ENCODE peak calls at places on chromosomes 6 and 20, in seven cellular contexts. One of them, this sample, is unnamed.

GRCh38 chr6:52571099-52571755 is 5.6 kb downstream of the TRAM2 start:
- DNase-seq in stomach: no peak
- DNase-seq in heart left ventricle: no peak
- DNase-seq in A549: no peak
- DNase-seq in prostate gland: no peak
- DNase-seq in tibial nerve: no peak
- DNase-seq in adrenal gland: no peak
- DNase-seq in this sample: no peak

GRCh38 chr6:163729127-163729872 is 314.8 kb downstream of the QKI start:
- DNase-seq in stomach: no peak
- DNase-seq in heart left ventricle: no peak
- DNase-seq in A549: no peak
- DNase-seq in prostate gland: no peak
- DNase-seq in tibial nerve: no peak
- DNase-seq in adrenal gland: no peak
- DNase-seq in this sample: no peak

GRCh38 chr6:107977283-107977682 is 19.3 kb upstream of the SEC63 start:
- DNase-seq in stomach: no peak
- DNase-seq in heart left ventricle: no peak
- DNase-seq in A549: no peak
- DNase-seq in prostate gland: no peak
- DNase-seq in tibial nerve: no peak
- DNase-seq in adrenal gland: no peak
- DNase-seq in this sample: no peak

GRCh38 chr6:66558189-66558588 is 851.2 kb upstream of the EYS start:
- DNase-seq in stomach: no peak
- DNase-seq in heart left ventricle: no peak
- DNase-seq in A549: no peak
- DNase-seq in prostate gland: no peak
- DNase-seq in tibial nerve: no peak
- DNase-seq in adrenal gland: no peak
- DNase-seq in this sample: peak

GRCh38 chr20:57686931-57687652 is 22.7 kb downstream of the PMEPA1 start:
- DNase-seq in stomach: peak
- DNase-seq in heart left ventricle: no peak
- DNase-seq in A549: no peak
- DNase-seq in prostate gland: no peak
- DNase-seq in tibial nerve: no peak
- DNase-seq in adrenal gland: no peak
- DNase-seq in this sample: no peak

GRCh38 chr20:63519765-63520593 is 586 bp upstream of the PPDPF start:
- DNase-seq in stomach: no peak
- DNase-seq in heart left ventricle: peak
- DNase-seq in A549: peak
- DNase-seq in prostate gland: peak
- DNase-seq in tibial nerve: no peak
- DNase-seq in adrenal gland: no peak
- DNase-seq in this sample: peak

GRCh38 chr6:165606740-165607008 is 56.4 kb downstream of the PDE10A start:
- DNase-seq in stomach: no peak
- DNase-seq in heart left ventricle: no peak
- DNase-seq in A549: no peak
- DNase-seq in prostate gland: no peak
- DNase-seq in tibial nerve: no peak
- DNase-seq in adrenal gland: no peak
- DNase-seq in this sample: no peak

GRCh38 chr6:105883966-105884365 is 202.2 kb upstream of the PRDM1 start:
- DNase-seq in stomach: no peak
- DNase-seq in heart left ventricle: no peak
- DNase-seq in A549: no peak
- DNase-seq in prostate gland: no peak
- DNase-seq in tibial nerve: no peak
- DNase-seq in adrenal gland: no peak
- DNase-seq in this sample: no peak

GRCh38 chr6:35568967-35569606 is 56.4 kb upstream of the TULP1 start:
- DNase-seq in stomach: peak
- DNase-seq in heart left ventricle: peak
- DNase-seq in A549: no peak
- DNase-seq in prostate gland: no peak
- DNase-seq in tibial nerve: peak
- DNase-seq in adrenal gland: peak
- DNase-seq in this sample: no peak
- TF ChIP-seq POLR2A in stomach: no peak
- TF ChIP-seq POLR2A in heart left ventricle: no peak
- TF ChIP-seq POLR2A in A549: no peak
- TF ChIP-seq POLR2A in prostate gland: no peak
- TF ChIP-seq POLR2A in tibial nerve: no peak
- TF ChIP-seq POLR2A in adrenal gland: no peak
- TF ChIP-seq POLR2A in this sample: no peak

GRCh38 chr6:190596-191395 is 101.5 kb upstream of the DUSP22 start:
- DNase-seq in stomach: no peak
- DNase-seq in heart left ventricle: no peak
- DNase-seq in A549: no peak
- DNase-seq in prostate gland: no peak
- DNase-seq in tibial nerve: no peak
- DNase-seq in adrenal gland: no peak
- DNase-seq in this sample: no peak
- TF ChIP-seq POLR2A in stomach: no peak
- TF ChIP-seq POLR2A in heart left ventricle: no peak
- TF ChIP-seq POLR2A in A549: no peak
- TF ChIP-seq POLR2A in prostate gland: no peak
- TF ChIP-seq POLR2A in tibial nerve: no peak
- TF ChIP-seq POLR2A in adrenal gland: no peak
- TF ChIP-seq POLR2A in this sample: no peak

GRCh38 chr6:1590580-1590979 is 19.1 kb upstream of the FOXC1 start:
- DNase-seq in stomach: no peak
- DNase-seq in heart left ventricle: no peak
- DNase-seq in A549: no peak
- DNase-seq in prostate gland: no peak
- DNase-seq in tibial nerve: no peak
- DNase-seq in adrenal gland: no peak
- DNase-seq in this sample: no peak

GRCh38 chr6:1589208-1589607 is 20.5 kb upstream of the FOXC1 start:
- DNase-seq in stomach: no peak
- DNase-seq in heart left ventricle: no peak
- DNase-seq in A549: no peak
- DNase-seq in prostate gland: no peak
- DNase-seq in tibial nerve: no peak
- DNase-seq in adrenal gland: no peak
- DNase-seq in this sample: no peak

GRCh38 chr6:1591926-1592325 is 17.8 kb upstream of the FOXC1 start:
- DNase-seq in stomach: no peak
- DNase-seq in heart left ventricle: no peak
- DNase-seq in A549: no peak
- DNase-seq in prostate gland: no peak
- DNase-seq in tibial nerve: no peak
- DNase-seq in adrenal gland: no peak
- DNase-seq in this sample: no peak

GRCh38 chr6:1592852-1593251 is 16.9 kb upstream of the FOXC1 start:
- DNase-seq in stomach: no peak
- DNase-seq in heart left ventricle: no peak
- DNase-seq in A549: no peak
- DNase-seq in prostate gland: no peak
- DNase-seq in tibial nerve: no peak
- DNase-seq in adrenal gland: no peak
- DNase-seq in this sample: no peak

DNA sequence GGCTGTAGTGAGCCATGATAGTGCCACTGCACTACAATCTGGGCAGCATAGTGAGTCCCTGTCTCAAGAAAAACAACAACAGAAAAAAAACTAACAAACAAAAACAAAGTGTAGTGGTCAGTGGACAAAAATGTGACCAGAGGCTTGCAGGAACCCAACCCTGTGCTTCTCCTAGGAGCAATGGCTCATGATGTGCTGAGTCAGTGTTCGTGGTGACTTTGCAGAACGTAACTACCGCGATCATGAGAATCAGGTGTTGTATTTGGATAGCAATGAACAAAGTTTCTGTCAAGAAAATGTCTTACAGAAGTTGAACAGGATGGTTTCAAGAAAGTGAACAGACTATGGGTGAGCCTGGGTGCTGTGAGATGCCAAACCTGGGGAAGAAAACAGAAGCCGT is 18.5 kb upstream of the FOXC1 start:
- DNase-seq in stomach: no peak
- DNase-seq in heart left ventricle: no peak
- DNase-seq in A549: no peak
- DNase-seq in prostate gland: no peak
- DNase-seq in tibial nerve: no peak
- DNase-seq in adrenal gland: no peak
- DNase-seq in this sample: no peak
- TF ChIP-seq POLR2A in stomach: no peak
- TF ChIP-seq POLR2A in heart left ventricle: no peak
- TF ChIP-seq POLR2A in A549: no peak
- TF ChIP-seq POLR2A in prostate gland: no peak
- TF ChIP-seq POLR2A in tibial nerve: no peak
- TF ChIP-seq POLR2A in adrenal gland: no peak
- TF ChIP-seq POLR2A in this sample: no peak

GRCh38 chr6:34418367-34418766 is 7.5 kb downstream of the RPS10 start:
- DNase-seq in stomach: no peak
- DNase-seq in heart left ventricle: no peak
- DNase-seq in A549: no peak
- DNase-seq in prostate gland: no peak
- DNase-seq in tibial nerve: no peak
- DNase-seq in adrenal gland: no peak
- DNase-seq in this sample: no peak

GRCh38 chr6:34412054-34412453 is 13.8 kb downstream of the RPS10 start:
- DNase-seq in stomach: no peak
- DNase-seq in heart left ventricle: no peak
- DNase-seq in A549: no peak
- DNase-seq in prostate gland: no peak
- DNase-seq in tibial nerve: no peak
- DNase-seq in adrenal gland: no peak
- DNase-seq in this sample: no peak

GRCh38 chr6:34412643-34413214 is 13.1 kb downstream of the RPS10 start:
- DNase-seq in stomach: no peak
- DNase-seq in heart left ventricle: no peak
- DNase-seq in A549: no peak
- DNase-seq in prostate gland: no peak
- DNase-seq in tibial nerve: no peak
- DNase-seq in adrenal gland: no peak
- DNase-seq in this sample: no peak

GRCh38 chr6:34416877-34417371 is 8.9 kb downstream of the RPS10 start:
- DNase-seq in stomach: no peak
- DNase-seq in heart left ventricle: no peak
- DNase-seq in A549: no peak
- DNase-seq in prostate gland: no peak
- DNase-seq in tibial nerve: no peak
- DNase-seq in adrenal gland: no peak
- DNase-seq in this sample: no peak

GRCh38 chr6:34414999-34415858 is 10.6 kb downstream of the RPS10 start:
- DNase-seq in stomach: peak
- DNase-seq in heart left ventricle: no peak
- DNase-seq in A549: no peak
- DNase-seq in prostate gland: peak
- DNase-seq in tibial nerve: peak
- DNase-seq in adrenal gland: peak
- DNase-seq in this sample: no peak
- TF ChIP-seq POLR2A in stomach: no peak
- TF ChIP-seq POLR2A in heart left ventricle: no peak
- TF ChIP-seq POLR2A in A549: no peak
- TF ChIP-seq POLR2A in prostate gland: no peak
- TF ChIP-seq POLR2A in tibial nerve: no peak
- TF ChIP-seq POLR2A in adrenal gland: no peak
- TF ChIP-seq POLR2A in this sample: no peak

GRCh38 chr6:20319520-20320357 is 81.9 kb upstream of the E2F3 start:
- DNase-seq in stomach: peak
- DNase-seq in heart left ventricle: peak
- DNase-seq in A549: no peak
- DNase-seq in prostate gland: no peak
- DNase-seq in tibial nerve: no peak
- DNase-seq in adrenal gland: peak
- DNase-seq in this sample: no peak
- TF ChIP-seq POLR2A in stomach: no peak
- TF ChIP-seq POLR2A in heart left ventricle: no peak
- TF ChIP-seq POLR2A in A549: no peak
- TF ChIP-seq POLR2A in prostate gland: no peak
- TF ChIP-seq POLR2A in tibial nerve: no peak
- TF ChIP-seq POLR2A in adrenal gland: no peak
- TF ChIP-seq POLR2A in this sample: no peak

GRCh38 chr6:93176070-93176469 is 243.3 kb downstream of the EPHA7 start:
- DNase-seq in stomach: no peak
- DNase-seq in heart left ventricle: no peak
- DNase-seq in A549: no peak
- DNase-seq in prostate gland: no peak
- DNase-seq in tibial nerve: no peak
- DNase-seq in adrenal gland: no peak
- DNase-seq in this sample: no peak
- TF ChIP-seq POLR2A in stomach: no peak
- TF ChIP-seq POLR2A in heart left ventricle: no peak
- TF ChIP-seq POLR2A in A549: no peak
- TF ChIP-seq POLR2A in prostate gland: no peak
- TF ChIP-seq POLR2A in tibial nerve: no peak
- TF ChIP-seq POLR2A in adrenal gland: no peak
- TF ChIP-seq POLR2A in this sample: no peak

GRCh38 chr6:710601-711571 is 17.9 kb upstream of the EXOC2 start:
- DNase-seq in stomach: peak
- DNase-seq in heart left ventricle: peak
- DNase-seq in A549: peak
- DNase-seq in prostate gland: peak
- DNase-seq in tibial nerve: no peak
- DNase-seq in adrenal gland: peak
- DNase-seq in this sample: peak
- TF ChIP-seq POLR2A in stomach: no peak
- TF ChIP-seq POLR2A in heart left ventricle: no peak
- TF ChIP-seq POLR2A in A549: peak
- TF ChIP-seq POLR2A in prostate gland: no peak
- TF ChIP-seq POLR2A in tibial nerve: peak
- TF ChIP-seq POLR2A in adrenal gland: no peak
- TF ChIP-seq POLR2A in this sample: peak

This sample was measured in H54.